ENCODE peak calls at places on chromosomes 2 and 18, in eight cellular contexts. One of them, this sample, is unnamed.

GRCh38 chr2:144274131-144274530 is 245.8 kb downstream of the ZEB2 start:
- DNase-seq in spleen: no peak
- DNase-seq in CD4-positive, alpha-beta memory T cell: no peak
- DNase-seq in OCI-LY7: no peak
- DNase-seq in body of pancreas: no peak
- DNase-seq in right cardiac atrium: no peak
- DNase-seq in tibial artery: no peak
- DNase-seq in upper lobe of right lung: no peak
- DNase-seq in this sample: no peak

GRCh38 chr2:239762742-239763269 is 262.3 kb downstream of the NDUFA10 start:
- DNase-seq in spleen: peak; percentile 52
- DNase-seq in CD4-positive, alpha-beta memory T cell: no peak
- DNase-seq in OCI-LY7: no peak
- DNase-seq in body of pancreas: no peak
- DNase-seq in right cardiac atrium: no peak
- DNase-seq in tibial artery: peak; percentile 75
- DNase-seq in upper lobe of right lung: peak; percentile 21
- DNase-seq in this sample: no peak

GRCh38 chr2:171447675-171448074 is 13.6 kb downstream of the DCAF17 start:
- DNase-seq in spleen: no peak
- DNase-seq in CD4-positive, alpha-beta memory T cell: no peak
- DNase-seq in OCI-LY7: no peak
- DNase-seq in body of pancreas: no peak
- DNase-seq in right cardiac atrium: no peak
- DNase-seq in tibial artery: no peak
- DNase-seq in upper lobe of right lung: no peak
- DNase-seq in this sample: no peak

GRCh38 chr2:166494140-166494544 is at the start of gene SCN7A:
- DNase-seq in spleen: peak; percentile 69
- DNase-seq in CD4-positive, alpha-beta memory T cell: no peak
- DNase-seq in OCI-LY7: no peak
- DNase-seq in body of pancreas: peak; percentile 23
- DNase-seq in right cardiac atrium: peak; percentile 93
- DNase-seq in tibial artery: peak; percentile 58
- DNase-seq in upper lobe of right lung: peak; percentile 83
- DNase-seq in this sample: no peak

GRCh38 chr2:224055101-224055500 is 16.0 kb upstream of the SERPINE2 start:
- DNase-seq in spleen: no peak
- DNase-seq in CD4-positive, alpha-beta memory T cell: no peak
- DNase-seq in OCI-LY7: no peak
- DNase-seq in body of pancreas: no peak
- DNase-seq in right cardiac atrium: no peak
- DNase-seq in tibial artery: no peak
- DNase-seq in upper lobe of right lung: no peak
- DNase-seq in this sample: no peak

GRCh38 chr2:73092146-73092783 is 20.5 kb downstream of the RAB11FIP5 start:
- DNase-seq in spleen: no peak
- DNase-seq in CD4-positive, alpha-beta memory T cell: no peak
- DNase-seq in OCI-LY7: no peak
- DNase-seq in body of pancreas: no peak
- DNase-seq in right cardiac atrium: peak; percentile 21
- DNase-seq in tibial artery: no peak
- DNase-seq in upper lobe of right lung: no peak
- DNase-seq in this sample: no peak

GRCh38 chr2:44598731-44599529 is 237.2 kb downstream of the CAMKMT start:
- DNase-seq in spleen: no peak
- DNase-seq in CD4-positive, alpha-beta memory T cell: no peak
- DNase-seq in OCI-LY7: no peak
- DNase-seq in body of pancreas: no peak
- DNase-seq in right cardiac atrium: no peak
- DNase-seq in tibial artery: no peak
- DNase-seq in upper lobe of right lung: no peak
- DNase-seq in this sample: peak; percentile 97

GRCh38 chr2:43136011-43136799 is 90.2 kb downstream of the ZFP36L2 start:
- DNase-seq in spleen: peak; percentile 80
- DNase-seq in CD4-positive, alpha-beta memory T cell: no peak
- DNase-seq in OCI-LY7: peak; percentile 60
- DNase-seq in body of pancreas: no peak
- DNase-seq in right cardiac atrium: no peak
- DNase-seq in tibial artery: peak; percentile 47
- DNase-seq in upper lobe of right lung: peak; percentile 43
- DNase-seq in this sample: peak; percentile 11

GRCh38 chr2:16201876-16202642 is 261.7 kb downstream of the MYCN start:
- DNase-seq in spleen: peak; percentile 73
- DNase-seq in CD4-positive, alpha-beta memory T cell: no peak
- DNase-seq in OCI-LY7: no peak
- DNase-seq in body of pancreas: no peak
- DNase-seq in right cardiac atrium: no peak
- DNase-seq in tibial artery: no peak
- DNase-seq in upper lobe of right lung: no peak
- DNase-seq in this sample: no peak

GRCh38 chr2:172098650-172099471 is 3.8 kb downstream of the DLX2 start:
- DNase-seq in spleen: peak; percentile 79
- DNase-seq in CD4-positive, alpha-beta memory T cell: no peak
- DNase-seq in OCI-LY7: no peak
- DNase-seq in body of pancreas: no peak
- DNase-seq in right cardiac atrium: no peak
- DNase-seq in tibial artery: peak; percentile 72
- DNase-seq in upper lobe of right lung: no peak
- DNase-seq in this sample: peak; percentile 98

GRCh38 chr2:152097291-152098032 is 1.4 kb downstream of the CACNB4 start:
- DNase-seq in spleen: no peak
- DNase-seq in CD4-positive, alpha-beta memory T cell: no peak
- DNase-seq in OCI-LY7: no peak
- DNase-seq in body of pancreas: peak; percentile 12
- DNase-seq in right cardiac atrium: no peak
- DNase-seq in tibial artery: no peak
- DNase-seq in upper lobe of right lung: no peak
- DNase-seq in this sample: peak; percentile 8

GRCh38 chr2:233063269-233063975 is 3.3 kb downstream of the INPP5D start:
- DNase-seq in spleen: peak; percentile 83
- DNase-seq in CD4-positive, alpha-beta memory T cell: no peak
- DNase-seq in OCI-LY7: peak; percentile 93
- DNase-seq in body of pancreas: no peak
- DNase-seq in right cardiac atrium: peak; percentile 49
- DNase-seq in tibial artery: peak; percentile 59
- DNase-seq in upper lobe of right lung: peak; percentile 62
- DNase-seq in this sample: no peak

GRCh38 chr2:88199912-88200682 is 30.0 kb downstream of the THNSL2 start:
- DNase-seq in spleen: peak; percentile 85
- DNase-seq in CD4-positive, alpha-beta memory T cell: no peak
- DNase-seq in OCI-LY7: no peak
- DNase-seq in body of pancreas: no peak
- DNase-seq in right cardiac atrium: peak; percentile 71
- DNase-seq in tibial artery: no peak
- DNase-seq in upper lobe of right lung: peak; percentile 85
- DNase-seq in this sample: no peak

GRCh38 chr2:182649316-182649715 is 66.7 kb upstream of the DNAJC10 start:
- DNase-seq in spleen: no peak
- DNase-seq in CD4-positive, alpha-beta memory T cell: no peak
- DNase-seq in OCI-LY7: peak; percentile 26
- DNase-seq in body of pancreas: no peak
- DNase-seq in right cardiac atrium: peak; percentile 46
- DNase-seq in tibial artery: no peak
- DNase-seq in upper lobe of right lung: no peak
- DNase-seq in this sample: no peak

GRCh38 chr2:202032841-202033316 is 776 bp upstream of the FZD7 start:
- DNase-seq in spleen: peak; percentile 91
- DNase-seq in CD4-positive, alpha-beta memory T cell: peak; percentile 36
- DNase-seq in OCI-LY7: peak; percentile 26
- DNase-seq in body of pancreas: peak; percentile 43
- DNase-seq in right cardiac atrium: peak; percentile 86
- DNase-seq in tibial artery: peak; percentile 81
- DNase-seq in upper lobe of right lung: peak; percentile 85
- DNase-seq in this sample: no peak

GRCh38 chr2:68387408-68388350 is 22.6 kb downstream of the PLEK start:
- DNase-seq in spleen: no peak
- DNase-seq in CD4-positive, alpha-beta memory T cell: no peak
- DNase-seq in OCI-LY7: peak; percentile 86
- DNase-seq in body of pancreas: no peak
- DNase-seq in right cardiac atrium: no peak
- DNase-seq in tibial artery: no peak
- DNase-seq in upper lobe of right lung: no peak
- DNase-seq in this sample: no peak

GRCh38 chr18:11393486-11393885 is 215.9 kb upstream of the SLC35G4 start:
- DNase-seq in spleen: no peak
- DNase-seq in CD4-positive, alpha-beta memory T cell: no peak
- DNase-seq in OCI-LY7: no peak
- DNase-seq in body of pancreas: no peak
- DNase-seq in right cardiac atrium: peak; percentile 68
- DNase-seq in tibial artery: no peak
- DNase-seq in upper lobe of right lung: no peak
- DNase-seq in this sample: no peak

GRCh38 chr2:73823916-73824523 is 4.7 kb upstream of the STAMBP start:
- DNase-seq in spleen: no peak
- DNase-seq in CD4-positive, alpha-beta memory T cell: peak; percentile 65
- DNase-seq in OCI-LY7: peak; percentile 79
- DNase-seq in body of pancreas: peak; percentile 19
- DNase-seq in right cardiac atrium: no peak
- DNase-seq in tibial artery: no peak
- DNase-seq in upper lobe of right lung: no peak
- DNase-seq in this sample: peak; percentile 49

GRCh38 chr2:20574423-20574911 is 76.4 kb downstream of the HS1BP3 start:
- DNase-seq in spleen: no peak
- DNase-seq in CD4-positive, alpha-beta memory T cell: no peak
- DNase-seq in OCI-LY7: no peak
- DNase-seq in body of pancreas: no peak
- DNase-seq in right cardiac atrium: no peak
- DNase-seq in tibial artery: no peak
- DNase-seq in upper lobe of right lung: no peak
- DNase-seq in this sample: no peak
- H3K4me1 ChIP-seq in spleen: peaks cover 21% of the 10 kb centered on the region
- H3K4me1 ChIP-seq in CD4-positive, alpha-beta memory T cell: peaks cover 18% of the 10 kb centered on the region
- H3K4me1 ChIP-seq in OCI-LY7: peaks cover 9% of the 10 kb centered on the region
- H3K4me1 ChIP-seq in body of pancreas: peaks cover 13% of the 10 kb centered on the region
- H3K4me1 ChIP-seq in right cardiac atrium: peaks cover 55% of the 10 kb centered on the region
- H3K4me1 ChIP-seq in tibial artery: peaks cover 15% of the 10 kb centered on the region
- H3K4me1 ChIP-seq in upper lobe of right lung: peaks cover 51% of the 10 kb centered on the region
- H3K4me1 ChIP-seq in this sample: peaks cover 38% of the 10 kb centered on the region

GRCh38 chr2:96897491-96898134 is 27.7 kb upstream of the SEMA4C start:
- DNase-seq in spleen: no peak
- DNase-seq in CD4-positive, alpha-beta memory T cell: no peak
- DNase-seq in OCI-LY7: no peak
- DNase-seq in body of pancreas: no peak
- DNase-seq in right cardiac atrium: peak; percentile 41
- DNase-seq in tibial artery: no peak
- DNase-seq in upper lobe of right lung: no peak
- DNase-seq in this sample: no peak
- H3K4me1 ChIP-seq in spleen: peaks cover 19% of the 10 kb centered on the region
- H3K4me1 ChIP-seq in CD4-positive, alpha-beta memory T cell: peaks cover 31% of the 10 kb centered on the region
- H3K4me1 ChIP-seq in OCI-LY7: peaks cover 21% of the 10 kb centered on the region
- H3K4me1 ChIP-seq in body of pancreas: no peaks in the 10 kb centered on the region
- H3K4me1 ChIP-seq in right cardiac atrium: no peaks in the 10 kb centered on the region
- H3K4me1 ChIP-seq in tibial artery: peaks cover 1% of the 10 kb centered on the region
- H3K4me1 ChIP-seq in upper lobe of right lung: peaks cover 15% of the 10 kb centered on the region
- H3K4me1 ChIP-seq in this sample: peaks cover 48% of the 10 kb centered on the region

GRCh38 chr18:79434611-79435010 is 38.9 kb downstream of the NFATC1 start:
- DNase-seq in spleen: no peak
- DNase-seq in CD4-positive, alpha-beta memory T cell: no peak
- DNase-seq in OCI-LY7: no peak
- DNase-seq in body of pancreas: no peak
- DNase-seq in right cardiac atrium: no peak
- DNase-seq in tibial artery: no peak
- DNase-seq in upper lobe of right lung: no peak
- DNase-seq in this sample: no peak
- H3K4me1 ChIP-seq in spleen: no peaks in the 10 kb centered on the region
- H3K4me1 ChIP-seq in CD4-positive, alpha-beta memory T cell: peaks cover 27% of the 10 kb centered on the region
- H3K4me1 ChIP-seq in OCI-LY7: peaks cover 24% of the 10 kb centered on the region
- H3K4me1 ChIP-seq in body of pancreas: no peaks in the 10 kb centered on the region
- H3K4me1 ChIP-seq in right cardiac atrium: no peaks in the 10 kb centered on the region
- H3K4me1 ChIP-seq in tibial artery: no peaks in the 10 kb centered on the region
- H3K4me1 ChIP-seq in upper lobe of right lung: no peaks in the 10 kb centered on the region
- H3K4me1 ChIP-seq in this sample: no peaks in the 10 kb centered on the region

GRCh38 chr2:120820885-120821279 is 85.2 kb downstream of the GLI2 start:
- DNase-seq in spleen: peak; percentile 52
- DNase-seq in CD4-positive, alpha-beta memory T cell: no peak
- DNase-seq in OCI-LY7: no peak
- DNase-seq in body of pancreas: no peak
- DNase-seq in right cardiac atrium: peak; percentile 69
- DNase-seq in tibial artery: peak; percentile 63
- DNase-seq in upper lobe of right lung: no peak
- DNase-seq in this sample: no peak

GRCh38 chr2:120821446-120822160 is 85.9 kb downstream of the GLI2 start:
- DNase-seq in spleen: peak; percentile 59
- DNase-seq in CD4-positive, alpha-beta memory T cell: no peak
- DNase-seq in OCI-LY7: no peak
- DNase-seq in body of pancreas: no peak
- DNase-seq in right cardiac atrium: peak; percentile 48
- DNase-seq in tibial artery: peak; percentile 45
- DNase-seq in upper lobe of right lung: no peak
- DNase-seq in this sample: no peak

GRCh38 chr2:120823551-120823950 is 87.9 kb downstream of the GLI2 start:
- DNase-seq in spleen: peak; percentile 58
- DNase-seq in CD4-positive, alpha-beta memory T cell: no peak
- DNase-seq in OCI-LY7: no peak
- DNase-seq in body of pancreas: no peak
- DNase-seq in right cardiac atrium: peak; percentile 12
- DNase-seq in tibial artery: peak; percentile 25
- DNase-seq in upper lobe of right lung: no peak
- DNase-seq in this sample: no peak

GRCh38 chr2:120824246-120824645 is 88.6 kb downstream of the GLI2 start:
- DNase-seq in spleen: peak; percentile 71
- DNase-seq in CD4-positive, alpha-beta memory T cell: no peak
- DNase-seq in OCI-LY7: no peak
- DNase-seq in body of pancreas: no peak
- DNase-seq in right cardiac atrium: peak; percentile 16
- DNase-seq in tibial artery: peak; percentile 58
- DNase-seq in upper lobe of right lung: no peak
- DNase-seq in this sample: no peak

GRCh38 chr2:120822908-120823307 is 87.2 kb downstream of the GLI2 start:
- DNase-seq in spleen: peak; percentile 56
- DNase-seq in CD4-positive, alpha-beta memory T cell: no peak
- DNase-seq in OCI-LY7: no peak
- DNase-seq in body of pancreas: no peak
- DNase-seq in right cardiac atrium: peak; percentile 32
- DNase-seq in tibial artery: peak; percentile 39
- DNase-seq in upper lobe of right lung: no peak
- DNase-seq in this sample: no peak
- H3K4me1 ChIP-seq in spleen: no peaks in the 10 kb centered on the region
- H3K4me1 ChIP-seq in CD4-positive, alpha-beta memory T cell: no peaks in the 10 kb centered on the region
- H3K4me1 ChIP-seq in OCI-LY7: no peaks in the 10 kb centered on the region
- H3K4me1 ChIP-seq in body of pancreas: no peaks in the 10 kb centered on the region
- H3K4me1 ChIP-seq in right cardiac atrium: peaks cover 5% of the 10 kb centered on the region
- H3K4me1 ChIP-seq in tibial artery: peaks cover 38% of the 10 kb centered on the region
- H3K4me1 ChIP-seq in upper lobe of right lung: peaks cover 5% of the 10 kb centered on the region
- H3K4me1 ChIP-seq in this sample: no peaks in the 10 kb centered on the region

GRCh38 chr2:159046966-159047365 is 78.5 kb downstream of the TANC1 start:
- DNase-seq in spleen: no peak
- DNase-seq in CD4-positive, alpha-beta memory T cell: no peak
- DNase-seq in OCI-LY7: no peak
- DNase-seq in body of pancreas: no peak
- DNase-seq in right cardiac atrium: no peak
- DNase-seq in tibial artery: no peak
- DNase-seq in upper lobe of right lung: no peak
- DNase-seq in this sample: no peak
- H3K4me1 ChIP-seq in spleen: no peaks in the 10 kb centered on the region
- H3K4me1 ChIP-seq in CD4-positive, alpha-beta memory T cell: no peaks in the 10 kb centered on the region
- H3K4me1 ChIP-seq in OCI-LY7: no peaks in the 10 kb centered on the region
- H3K4me1 ChIP-seq in body of pancreas: peaks cover 42% of the 10 kb centered on the region
- H3K4me1 ChIP-seq in right cardiac atrium: peaks cover 32% of the 10 kb centered on the region
- H3K4me1 ChIP-seq in tibial artery: peaks cover 41% of the 10 kb centered on the region
- H3K4me1 ChIP-seq in upper lobe of right lung: peaks cover 44% of the 10 kb centered on the region
- H3K4me1 ChIP-seq in this sample: no peaks in the 10 kb centered on the region